ENCODE peak calls at places on chromosomes 5 and 9, in four cellular contexts. V is AG04450, Z is spleen, F is cardiac muscle cell. R is an unnamed sample.
A peak's percentile ranks its signal among the peaks of the same experiment; 100 is the strongest.

GRCh38 chr9:130185494-130186005 is 13.3 kb downstream of the NCS1 start:
- DNase-seq in F (peak; percentile 76), V (no peak), Z (no peak), R (no peak)

GRCh38 chr9:116238225-116238624 is 84.6 kb downstream of the PAPPA start:
- DNase-seq in V (peak; percentile 67), Z (no peak), F (no peak), R (peak; percentile 34)

GRCh38 chr5:138712791-138713190 is 40.4 kb upstream of the CTNNA1 start:
- DNase-seq in Z (no peak), F (no peak), V (no peak), R (no peak)

GRCh38 chr9:77981332-77981731 is 50.3 kb downstream of the GNAQ start:
- DNase-seq in Z (peak; percentile 79), V (no peak), F (peak; percentile 45), R (no peak)

GRCh38 chr9:134066546-134066922 is 1.3 kb downstream of the BRD3 start:
- DNase-seq in V (no peak), F (peak; percentile 30), Z (no peak), R (no peak)

GRCh38 chr9:4494806-4495205 is 4.5 kb downstream of the SLC1A1 start:
- DNase-seq in Z (no peak), V (no peak), F (no peak), R (no peak)

GRCh38 chr9:14251146-14252071 is 62.5 kb downstream of the NFIB start:
- DNase-seq in F (no peak), V (peak; percentile 39), Z (no peak), R (peak; percentile 40)

GRCh38 chr5:147963436-147963835 is 57.1 kb upstream of the C5orf46 start:
- DNase-seq in Z (no peak), V (no peak), F (no peak), R (no peak)

GRCh38 chr5:151123897-151124751 is 33.5 kb downstream of the ANXA6 start:
- DNase-seq in Z (peak; percentile 92), V (no peak), F (no peak), R (no peak)

GRCh38 chr5:107104774-107105050 is 566.0 kb downstream of the EFNA5 start:
- DNase-seq in V (no peak), F (peak; percentile 38), Z (no peak), R (no peak)
- TF ChIP-seq CTCF in V (no peak), F (no peak), Z (no peak), R (no peak)

DNA sequence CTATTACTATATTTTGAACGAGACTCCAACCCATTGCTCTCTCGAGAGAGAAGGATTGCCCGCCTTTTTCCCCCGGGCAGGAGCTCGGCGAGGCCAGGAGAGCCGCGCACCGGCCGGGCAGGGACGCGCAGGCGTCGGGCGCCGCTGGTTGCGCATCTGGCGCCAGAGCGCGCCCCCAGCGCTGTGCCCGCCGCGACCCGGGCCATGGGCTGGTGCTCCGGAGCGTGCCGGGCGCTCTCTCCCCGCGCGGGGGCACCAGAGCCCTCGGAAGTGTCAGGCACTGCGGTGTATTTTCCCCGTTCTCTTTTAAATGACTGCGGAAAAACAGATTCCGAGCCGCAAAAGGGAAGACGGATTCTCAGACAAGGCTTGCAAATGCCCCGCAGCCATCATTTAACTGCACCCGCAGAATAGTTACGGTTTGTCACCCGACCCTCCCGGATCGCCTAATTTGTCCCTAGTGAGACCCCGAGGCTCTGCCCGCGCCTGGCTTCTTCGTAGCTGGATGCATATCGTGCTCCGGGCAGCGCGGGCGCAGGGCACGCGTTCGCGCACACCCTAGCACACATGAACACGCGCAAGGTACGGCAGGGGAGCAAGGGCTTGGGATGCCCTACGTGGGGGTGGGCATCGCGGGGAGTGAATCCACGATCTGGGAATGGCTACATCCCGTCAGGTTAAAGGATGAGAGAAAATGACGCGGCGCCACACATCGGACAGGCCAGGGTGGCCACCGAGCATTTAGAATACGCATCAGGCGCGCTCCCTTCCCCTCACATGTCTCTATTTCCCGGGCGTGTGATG is 1.1 kb upstream of the NTRK2 start:
- DNase-seq in V (no peak), F (peak; percentile 88), Z (peak; percentile 83), R (peak; percentile 19)
- TF ChIP-seq CTCF in V (peak; percentile 36), F (peak; percentile 38), Z (peak; percentile 64), R (peak; percentile 44)

GRCh38 chr9:89667730-89668129 is 62.9 kb downstream of the GADD45G start:
- DNase-seq in F (peak; percentile 65), V (no peak), Z (no peak), R (no peak)
- TF ChIP-seq CTCF in F (no peak), V (no peak), Z (no peak), R (no peak)

DNA sequence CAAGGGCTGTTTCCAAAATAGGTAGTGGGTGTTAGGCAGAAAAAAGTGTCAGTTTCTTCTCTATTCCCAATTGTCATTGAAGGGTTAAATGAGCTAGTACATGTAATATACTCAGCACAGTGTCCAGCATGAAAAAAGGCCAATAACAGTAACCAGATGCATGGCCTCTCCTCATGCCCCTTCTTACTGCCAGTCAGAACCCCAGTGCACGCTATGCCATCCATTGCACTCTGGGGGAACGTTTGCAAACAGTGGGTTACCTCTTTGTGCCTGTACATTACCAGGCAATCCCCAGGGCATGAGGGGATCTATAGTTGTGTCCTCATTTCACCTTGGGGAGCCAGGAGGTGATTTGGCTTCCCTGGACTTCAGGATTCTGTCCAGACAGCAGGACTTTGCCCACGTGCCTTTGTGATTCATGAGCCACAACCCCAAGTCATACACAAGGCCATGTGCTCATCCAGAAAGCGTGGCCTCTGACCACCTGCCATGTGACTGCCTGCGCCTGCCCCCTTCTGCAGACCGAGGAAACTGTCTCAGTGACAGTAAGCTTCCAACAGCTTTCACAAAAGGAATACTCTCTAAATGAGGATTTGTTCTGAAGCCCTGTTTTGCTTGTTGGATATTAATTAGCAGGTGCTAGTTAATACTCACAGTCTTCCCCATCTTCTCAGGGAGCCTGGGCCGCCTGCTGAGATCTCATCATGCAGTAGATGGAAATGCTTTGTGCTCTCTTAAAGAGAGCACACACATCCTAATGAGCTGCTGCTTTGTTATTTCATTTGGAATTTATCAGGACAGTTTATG is 36.8 kb upstream of the ANGPTL2 start:
- DNase-seq in Z (no peak), V (peak; percentile 60), F (peak; percentile 40), R (peak; percentile 59)
- TF ChIP-seq CTCF in Z (no peak), V (peak; percentile 41), F (no peak), R (peak; percentile 23)

DNA sequence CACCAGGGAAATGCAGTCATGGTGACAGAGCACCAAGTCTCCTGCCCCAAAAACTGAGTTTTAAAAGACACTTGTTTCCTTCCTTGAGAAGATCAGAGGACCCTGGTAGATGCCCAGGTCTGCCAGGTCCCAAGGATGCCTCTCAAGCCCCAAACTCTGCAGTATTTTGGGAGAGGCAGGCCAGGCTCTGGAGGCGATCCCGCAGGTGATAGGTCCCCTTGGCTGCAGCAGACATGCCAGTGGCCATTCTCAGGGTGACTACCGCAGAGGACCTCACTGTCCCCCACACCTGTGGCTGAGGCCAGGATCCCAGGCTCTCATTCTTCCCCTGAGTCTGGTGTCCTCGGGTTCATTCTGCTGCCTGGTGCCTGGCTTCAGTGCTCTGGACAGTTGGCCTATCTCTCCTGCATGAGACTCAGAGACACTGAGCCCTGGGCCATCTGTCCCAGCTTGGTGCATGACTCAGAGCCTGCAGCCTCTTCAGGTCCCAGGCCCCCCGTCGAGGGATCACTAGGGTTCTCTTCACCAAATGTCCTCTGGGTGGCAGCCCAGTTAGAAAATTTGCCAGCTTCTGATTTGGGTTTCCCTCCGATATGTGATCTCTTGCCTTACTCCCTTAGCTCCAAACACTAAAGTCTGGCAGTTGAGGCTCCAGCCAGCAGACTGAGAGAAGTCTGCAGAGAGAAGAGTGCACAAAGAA is 59.7 kb upstream of the GARNL3 start:
- DNase-seq in F (no peak), Z (peak; percentile 59), V (no peak), R (no peak)
- TF ChIP-seq CTCF in F (peak; percentile 28), Z (no peak), V (peak; percentile 46), R (peak; percentile 33)

GRCh38 chr5:95862636-95863382 is 40.3 kb upstream of the GLRX start:
- DNase-seq in Z (no peak), F (peak; percentile 63), V (no peak), R (no peak)

GRCh38 chr5:95861221-95861857 is 38.8 kb upstream of the GLRX start:
- DNase-seq in F (peak; percentile 30), V (peak; percentile 97), Z (no peak), R (peak; percentile 92)

GRCh38 chr5:95863383-95863757 is 40.8 kb upstream of the GLRX start:
- DNase-seq in Z (no peak), F (no peak), V (no peak), R (peak; percentile 45)

GRCh38 chr5:95864456-95864855 is 41.9 kb upstream of the GLRX start:
- DNase-seq in V (no peak), Z (no peak), F (no peak), R (no peak)

DNA sequence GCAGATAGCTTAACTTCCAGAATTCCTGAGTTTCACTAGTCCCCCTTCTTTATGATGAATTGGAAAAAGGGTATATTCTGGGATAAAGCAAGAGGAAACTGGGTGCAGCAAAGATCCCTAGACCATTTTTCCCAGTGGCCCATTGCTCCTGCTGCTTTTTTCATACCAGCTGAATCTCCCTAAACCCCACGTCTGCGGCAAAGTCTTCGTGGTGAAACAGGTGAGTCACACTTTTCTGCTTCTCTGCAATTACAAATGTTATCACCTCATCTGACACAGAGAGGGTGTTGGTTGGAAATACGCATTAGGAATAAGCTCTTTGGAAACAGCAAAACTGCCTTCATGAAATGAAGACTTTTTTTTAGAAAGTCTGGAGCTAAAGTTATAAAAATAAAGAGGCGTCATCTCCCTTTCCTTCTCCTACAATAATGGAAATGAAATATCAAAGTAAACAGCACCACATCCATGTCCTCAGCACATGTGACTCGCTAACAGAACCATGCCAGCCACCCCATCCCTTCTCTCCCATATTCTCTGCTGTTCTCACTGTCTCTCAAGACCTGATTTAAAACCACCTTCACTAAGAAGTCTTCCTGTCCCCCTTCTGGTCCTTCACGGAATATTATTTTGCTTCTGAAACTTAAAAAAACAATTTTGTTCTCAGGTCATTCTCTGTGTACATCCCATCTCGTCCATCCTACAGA is 39.5 kb upstream of the GLRX start:
- DNase-seq in F (no peak), V (no peak), Z (no peak), R (no peak)
- TF ChIP-seq CTCF in F (no peak), V (peak; percentile 32), Z (no peak), R (no peak)

GRCh38 chr5:115431116-115431515 is 113.5 kb downstream of the FEM1C start:
- DNase-seq in F (no peak), Z (no peak), V (no peak), R (no peak)
- TF ChIP-seq CTCF in F (no peak), Z (no peak), V (no peak), R (no peak)